ENCODE peak calls at places on chromosome 1, in nine cellular contexts. C, B, K, Y, G, O, T, X and E are unnamed samples.

GRCh38 chr1:71093938-71094337 is 13.1 kb upstream of the ZRANB2 start:
- DNase-seq in O (peak; percentile 45), C (no peak), G (no peak), T (no peak), B (no peak), Y (no peak), K (no peak), X (no peak), E (no peak)

GRCh38 chr1:201896951-201897391 is 8.3 kb downstream of the SHISA4 start:
- DNase-seq in K (no peak), X (no peak), T (no peak), O (peak; percentile 77), C (no peak), B (no peak), G (no peak), Y (no peak), E (no peak)

GRCh38 chr1:185864889-185865288 is 130.7 kb downstream of the HMCN1 start:
- DNase-seq in G (no peak), B (no peak), O (peak; percentile 97), C (no peak), Y (no peak), K (no peak), T (no peak), X (no peak), E (no peak)

GRCh38 chr1:230395932-230396331 is 30.2 kb downstream of the PGBD5 start:
- DNase-seq in O (no peak), T (no peak), G (no peak), B (no peak), C (no peak), Y (no peak), X (no peak), K (no peak), E (no peak)

GRCh38 chr1:59765036-59765730 is 49.6 kb upstream of the HOOK1 start:
- DNase-seq in X (no peak), G (no peak), C (no peak), T (no peak), Y (no peak), B (no peak), O (no peak), K (no peak), E (no peak)

GRCh38 chr1:61152066-61152465 is 69.7 kb downstream of the NFIA start:
- DNase-seq in K (no peak), T (no peak), C (no peak), O (no peak), X (no peak), G (no peak), Y (no peak), B (no peak), E (no peak)

GRCh38 chr1:53121319-53122172 is 20.9 kb downstream of the SLC1A7 start:
- DNase-seq in K (no peak), O (peak; percentile 74), C (no peak), T (peak; percentile 86), X (peak; percentile 31), Y (no peak), G (no peak), B (no peak), E (peak; percentile 69)

GRCh38 chr1:16628361-16629111 is 15.2 kb upstream of the NBPF1 start:
- DNase-seq in B (peak; percentile 31), K (peak; percentile 51), X (peak; percentile 31), T (peak; percentile 75), O (no peak), G (no peak), C (no peak), Y (peak; percentile 75), E (peak; percentile 2)

GRCh38 chr1:112542206-112542973 is 33.6 kb downstream of the WNT2B start:
- DNase-seq in K (no peak), C (no peak), G (no peak), T (no peak), O (no peak), Y (no peak), B (no peak), X (no peak), E (no peak)

GRCh38 chr1:107702946-107703571 is 261.9 kb downstream of the VAV3 start:
- DNase-seq in Y (no peak), C (no peak), T (no peak), O (no peak), B (no peak), G (no peak), X (no peak), K (no peak), E (no peak)

GRCh38 chr1:2451744-2452582 is 24.1 kb upstream of the PLCH2 start:
- DNase-seq in K (no peak), X (no peak), T (no peak), C (no peak), G (no peak), B (no peak), O (peak; percentile 94), Y (no peak), E (no peak)

GRCh38 chr1:2448098-2448445 is 28.0 kb upstream of the PLCH2 start:
- DNase-seq in Y (no peak), T (no peak), C (no peak), G (no peak), O (no peak), K (no peak), X (no peak), B (no peak), E (no peak)

GRCh38 chr1:2452583-2453315 is 23.3 kb upstream of the PLCH2 start:
- DNase-seq in G (no peak), X (no peak), T (no peak), C (no peak), Y (no peak), O (peak; percentile 12), B (no peak), K (no peak), E (no peak)

GRCh38 chr1:2447274-2448097 is 28.6 kb upstream of the PLCH2 start:
- DNase-seq in G (no peak), O (no peak), X (no peak), T (no peak), K (no peak), Y (no peak), C (no peak), B (no peak), E (no peak)

DNA sequence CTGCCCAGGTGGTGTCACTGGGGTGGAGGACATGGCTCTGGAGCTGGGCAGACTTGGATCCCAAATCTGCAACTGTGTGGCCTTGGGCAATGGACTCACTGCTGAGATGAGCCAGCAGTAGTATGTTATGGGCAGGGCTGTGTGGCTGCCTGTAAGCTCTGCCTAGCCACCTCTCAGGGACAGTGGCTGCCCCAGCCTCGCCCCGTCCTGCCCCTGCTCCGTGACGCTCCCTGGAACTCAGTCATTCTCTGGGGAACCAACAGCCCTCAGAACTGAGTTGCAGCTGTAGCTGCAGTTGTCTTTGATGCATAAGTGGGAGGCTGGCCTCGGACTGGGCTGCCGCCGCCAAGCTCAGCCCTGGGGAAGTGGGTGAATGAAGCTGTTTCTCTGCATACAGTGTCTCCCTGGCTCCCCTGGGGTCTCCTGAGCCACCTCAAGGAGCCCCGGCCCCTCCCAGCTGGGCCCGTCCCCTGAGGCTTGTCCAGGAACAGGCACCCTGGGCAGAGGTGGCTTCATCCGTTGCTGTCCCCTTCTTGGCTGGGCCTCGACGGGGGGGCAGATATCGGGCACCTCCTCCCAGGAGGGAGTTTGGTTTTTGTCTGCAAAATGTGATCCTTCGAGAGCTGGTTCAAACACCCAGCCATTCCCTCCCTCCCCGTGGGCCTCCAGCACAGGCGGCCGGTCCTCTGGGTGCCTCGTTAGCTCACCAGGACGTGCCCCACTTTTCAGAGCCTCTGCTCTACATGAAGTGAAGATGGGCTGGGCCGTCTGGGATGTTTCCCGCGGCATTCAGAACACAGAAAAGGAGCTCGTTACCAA is 26.2 kb upstream of the PLCH2 start:
- DNase-seq in X (no peak), O (no peak), Y (no peak), T (no peak), G (no peak), B (no peak), C (no peak), K (no peak), E (no peak)
- H3K4me1 ChIP-seq in X (no peaks in the 10 kb centered on the region), O (peaks cover 23% of the 10 kb centered on the region), Y (no peaks in the 10 kb centered on the region), T (no peaks in the 10 kb centered on the region), G (peaks cover 10% of the 10 kb centered on the region), B (no peaks in the 10 kb centered on the region), C (no peaks in the 10 kb centered on the region), K (no peaks in the 10 kb centered on the region), E (no peaks in the 10 kb centered on the region)

GRCh38 chr1:23471473-23472075 is 12.4 kb downstream of the ASAP3 start:
- DNase-seq in Y (no peak), C (no peak), X (no peak), G (no peak), K (no peak), T (no peak), B (no peak), O (no peak), E (no peak)

GRCh38 chr1:23473037-23473800 is 10.8 kb downstream of the ASAP3 start:
- DNase-seq in O (peak; percentile 51), B (no peak), T (no peak), K (no peak), Y (no peak), G (no peak), C (no peak), X (no peak), E (no peak)

GRCh38 chr1:23470282-23471070 is 13.5 kb downstream of the ASAP3 start:
- DNase-seq in T (peak; percentile 73), O (peak; percentile 49), G (no peak), C (peak; percentile 63), Y (peak; percentile 75), X (no peak), B (no peak), K (no peak), E (no peak)

GRCh38 chr1:23475134-23475628 is 8.8 kb downstream of the ASAP3 start:
- DNase-seq in C (no peak), X (no peak), K (no peak), B (no peak), T (no peak), G (no peak), Y (peak; percentile 68), O (peak; percentile 98), E (no peak)

GRCh38 chr1:23472351-23473036 is 11.5 kb downstream of the ASAP3 start:
- DNase-seq in K (no peak), Y (no peak), G (no peak), B (no peak), O (no peak), C (no peak), T (no peak), X (no peak), E (no peak)
- H3K27ac ChIP-seq in K (peak overlapping the region; percentile 64), Y (peak overlapping the region; percentile 89), G (no peak overlapping the region), B (no peak overlapping the region), O (no peak overlapping the region), C (peak overlapping the region; percentile 86), T (peak overlapping the region; percentile 65), X (peak overlapping the region; percentile 44), E (peak overlapping the region; percentile 3)

GRCh38 chr1:193058529-193059281 is 455 bp downstream of the UCHL5 start:
- DNase-seq in O (peak; percentile 56), Y (peak; percentile 59), B (peak; percentile 75), X (peak; percentile 44), G (peak; percentile 81), K (peak; percentile 51), T (peak; percentile 61), C (no peak), E (peak; percentile 43)
- TF ChIP-seq POLR2A in O (no peak), Y (no peak), B (no peak), X (no peak), G (no peak), K (no peak), T (no peak), C (no peak), E (no peak)

DNA sequence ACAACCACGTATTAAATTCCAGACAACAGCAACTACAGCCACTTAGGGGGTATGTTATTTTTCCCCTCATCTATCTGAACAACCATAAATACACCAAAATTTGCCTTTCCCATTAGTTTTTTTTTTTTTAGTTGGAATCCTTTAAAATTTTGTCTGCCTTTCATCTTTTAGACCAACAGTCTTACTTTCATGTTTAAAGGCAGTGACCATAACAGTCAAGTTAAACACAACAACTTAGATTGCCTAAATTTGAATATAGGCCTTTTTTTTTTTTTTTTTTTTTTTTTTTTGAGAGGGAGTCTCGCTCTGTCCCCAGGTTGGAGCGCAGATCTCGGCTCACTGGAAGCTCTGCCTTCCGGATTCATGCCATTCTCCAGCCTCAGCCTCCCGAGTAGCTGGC is 3.4 kb downstream of the GPBP1L1 start:
- DNase-seq in T (no peak), B (no peak), Y (no peak), C (no peak), O (no peak), G (no peak), K (no peak), X (no peak), E (no peak)
- H3K4me1 ChIP-seq in T (peaks cover 47% of the 10 kb centered on the region), B (peaks cover 77% of the 10 kb centered on the region), Y (peaks cover 47% of the 10 kb centered on the region), C (peaks cover 70% of the 10 kb centered on the region), O (peaks cover 5% of the 10 kb centered on the region), G (peaks cover 72% of the 10 kb centered on the region), K (no peaks in the 10 kb centered on the region), X (peaks cover 58% of the 10 kb centered on the region), E (peaks cover 67% of the 10 kb centered on the region)